ENCODE peak calls at places on chromosome 20, in six cellular contexts. Y is HAP-1, C is heart right ventricle, A is fibroblast of lung, M is tibial artery, R is mucosa of descending colon. F is an unnamed sample.

GRCh38 chr20:13449868-13450441 is 188.8 kb downstream of the TASP1 start:
- DNase-seq in Y (no peak), C (no peak), A (peak; percentile 9), M (no peak), R (no peak), F (no peak)

GRCh38 chr20:23152308-23152892 is 66.3 kb upstream of the CD93 start:
- DNase-seq in Y (no peak), C (peak; percentile 89), A (peak; percentile 72), M (peak; percentile 91), R (no peak), F (no peak)

GRCh38 chr20:63889241-63890200 is 5.4 kb upstream of the DNAJC5 start:
- DNase-seq in Y (no peak), C (no peak), A (no peak), M (no peak), R (no peak), F (no peak)

GRCh38 chr20:7758436-7758835 is 181.8 kb downstream of the HAO1 start:
- DNase-seq in Y (no peak), C (no peak), A (peak; percentile 92), M (no peak), R (no peak), F (no peak)

GRCh38 chr20:59816146-59816743 is 117.2 kb downstream of the SYCP2 start:
- DNase-seq in Y (no peak), C (no peak), A (no peak), M (no peak), R (no peak), F (no peak)

GRCh38 chr20:62287759-62288534 is 14.8 kb upstream of the ADRM1 start:
- DNase-seq in Y (no peak), C (no peak), A (no peak), M (no peak), R (no peak), F (no peak)

GRCh38 chr20:44402391-44403193 is 47.1 kb downstream of the HNF4A start:
- DNase-seq in Y (no peak), C (no peak), A (peak; percentile 14), M (no peak), R (no peak), F (no peak)

GRCh38 chr20:62766716-62767115 is 29.6 kb upstream of the MRGBP start:
- DNase-seq in Y (peak; percentile 39), C (no peak), A (no peak), M (no peak), R (peak; percentile 49), F (no peak)

GRCh38 chr20:62303327-62304226 is 780 bp downstream of the ADRM1 start:
- DNase-seq in Y (peak; percentile 43), C (no peak), A (peak; percentile 16), M (no peak), R (no peak), F (no peak)

GRCh38 chr20:46438156-46438750 is 31.8 kb upstream of the ELMO2 start:
- DNase-seq in Y (no peak), C (peak; percentile 5), A (peak; percentile 21), M (no peak), R (no peak), F (no peak)

GRCh38 chr20:59322813-59323469 is 22.5 kb downstream of the EDN3 start:
- DNase-seq in Y (no peak), C (no peak), A (no peak), M (no peak), R (no peak), F (no peak)

GRCh38 chr20:63497946-63498935 is 642 bp downstream of the EEF1A2 start:
- DNase-seq in Y (peak; percentile 75), C (no peak), A (peak; percentile 42), M (no peak), R (no peak), F (no peak)

GRCh38 chr20:23139524-23139923 is 53.4 kb upstream of the CD93 start:
- DNase-seq in Y (no peak), C (no peak), A (no peak), M (peak; percentile 12), R (no peak), F (no peak)

GRCh38 chr20:36337886-36338285 is 31.7 kb downstream of the DLGAP4 start:
- DNase-seq in Y (no peak), C (no peak), A (no peak), M (no peak), R (no peak), F (no peak)

GRCh38 chr20:2140561-2140960 is 38.9 kb downstream of the STK35 start:
- DNase-seq in Y (no peak), C (peak; percentile 80), A (peak; percentile 48), M (peak; percentile 70), R (no peak), F (no peak)

GRCh38 chr20:22449115-22449973 is 135.0 kb downstream of the FOXA2 start:
- DNase-seq in Y (no peak), C (no peak), A (no peak), M (no peak), R (no peak), F (no peak)

GRCh38 chr20:6579824-6580223 is 187.7 kb upstream of the BMP2 start:
- DNase-seq in Y (no peak), C (no peak), A (peak; percentile 39), M (no peak), R (no peak), F (no peak)

GRCh38 chr20:24547967-24548366 is 78.5 kb downstream of the SYNDIG1 start:
- DNase-seq in Y (no peak), C (no peak), A (no peak), M (no peak), R (no peak), F (no peak)

DNA sequence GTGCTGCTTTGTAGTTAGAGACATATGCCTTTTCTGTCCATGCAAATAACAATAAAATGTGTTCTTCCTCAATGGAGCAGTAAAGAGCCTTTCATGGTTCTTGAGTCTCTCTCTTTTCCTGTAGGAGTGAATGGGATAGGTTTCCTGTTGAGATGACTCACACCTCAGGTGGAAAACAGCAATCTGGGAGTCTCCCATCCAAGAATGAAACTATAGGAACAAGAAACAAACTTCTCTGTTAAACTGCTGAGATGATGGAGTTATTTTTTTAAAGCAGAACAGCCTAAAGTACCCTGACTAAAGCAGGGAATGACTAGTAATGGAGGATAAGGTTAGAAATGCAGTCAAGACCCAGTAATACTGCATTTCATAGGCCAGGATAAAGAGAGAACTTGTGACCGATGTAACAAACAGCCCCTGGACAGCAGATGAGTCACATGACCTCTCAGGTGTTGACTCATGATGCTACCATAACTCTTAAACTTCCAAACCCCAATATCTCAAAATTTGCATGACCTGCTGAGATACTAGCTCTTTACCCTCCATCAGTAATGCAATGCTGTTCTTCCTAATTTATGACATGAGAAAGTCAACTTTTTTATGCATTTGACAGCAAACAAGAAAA is 548.9 kb downstream of the CBLN4 start:
- DNase-seq in Y (no peak), C (no peak), A (no peak), M (no peak), R (no peak), F (no peak)
- H3K9me3 ChIP-seq in Y (no peaks in the 10 kb centered on the region), C (no peaks in the 10 kb centered on the region), A (no peaks in the 10 kb centered on the region), M (no peaks in the 10 kb centered on the region), R (no peaks in the 10 kb centered on the region), F (no peaks in the 10 kb centered on the region)

DNA sequence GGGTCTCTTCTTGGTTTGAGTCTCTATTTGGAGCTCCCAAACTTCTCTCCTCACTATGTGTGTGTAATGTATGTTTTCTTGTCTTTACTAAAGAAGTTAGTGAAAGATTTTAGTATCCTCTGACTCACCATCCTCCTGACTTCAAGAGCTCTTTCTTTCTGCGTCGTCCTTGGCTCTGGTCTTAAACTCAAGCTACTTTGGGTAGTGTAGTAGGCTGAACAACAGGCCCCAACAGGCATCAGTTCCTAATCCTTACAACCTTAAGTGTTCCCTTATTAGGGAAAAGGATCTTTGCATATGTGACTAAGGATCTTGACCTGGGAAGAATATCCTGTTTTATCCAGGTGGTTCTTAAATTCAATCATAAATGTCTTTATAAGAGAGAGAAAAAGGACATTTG is 810.2 kb downstream of the MAFB start:
- DNase-seq in Y (no peak), C (no peak), A (peak; percentile 62), M (no peak), R (no peak), F (no peak)
- H3K9me3 ChIP-seq in Y (no peaks in the 10 kb centered on the region), C (peaks cover 5% of the 10 kb centered on the region), A (no peaks in the 10 kb centered on the region), M (no peaks in the 10 kb centered on the region), R (no peaks in the 10 kb centered on the region), F (no peaks in the 10 kb centered on the region)

DNA sequence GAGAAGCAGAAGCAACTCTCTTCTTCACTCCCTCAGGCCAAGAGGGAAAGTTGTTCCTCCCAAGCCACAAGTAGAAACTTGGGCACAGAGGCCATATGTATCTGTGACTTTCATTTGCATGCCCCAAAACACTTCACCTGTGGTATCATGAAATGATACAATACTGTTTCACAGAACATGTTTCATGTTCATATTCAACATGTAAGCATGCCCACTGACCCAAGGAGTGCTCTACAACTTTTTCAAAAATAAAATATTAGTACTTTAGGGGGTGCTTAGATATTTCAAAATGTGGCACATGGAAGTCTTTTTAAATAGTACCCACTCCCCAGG is 683.4 kb downstream of the KIF16B start:
- DNase-seq in Y (no peak), C (no peak), A (no peak), M (no peak), R (no peak), F (no peak)
- H3K9me3 ChIP-seq in Y (no peaks in the 10 kb centered on the region), C (no peaks in the 10 kb centered on the region), A (no peaks in the 10 kb centered on the region), M (no peaks in the 10 kb centered on the region), R (no peaks in the 10 kb centered on the region), F (no peaks in the 10 kb centered on the region)

DNA sequence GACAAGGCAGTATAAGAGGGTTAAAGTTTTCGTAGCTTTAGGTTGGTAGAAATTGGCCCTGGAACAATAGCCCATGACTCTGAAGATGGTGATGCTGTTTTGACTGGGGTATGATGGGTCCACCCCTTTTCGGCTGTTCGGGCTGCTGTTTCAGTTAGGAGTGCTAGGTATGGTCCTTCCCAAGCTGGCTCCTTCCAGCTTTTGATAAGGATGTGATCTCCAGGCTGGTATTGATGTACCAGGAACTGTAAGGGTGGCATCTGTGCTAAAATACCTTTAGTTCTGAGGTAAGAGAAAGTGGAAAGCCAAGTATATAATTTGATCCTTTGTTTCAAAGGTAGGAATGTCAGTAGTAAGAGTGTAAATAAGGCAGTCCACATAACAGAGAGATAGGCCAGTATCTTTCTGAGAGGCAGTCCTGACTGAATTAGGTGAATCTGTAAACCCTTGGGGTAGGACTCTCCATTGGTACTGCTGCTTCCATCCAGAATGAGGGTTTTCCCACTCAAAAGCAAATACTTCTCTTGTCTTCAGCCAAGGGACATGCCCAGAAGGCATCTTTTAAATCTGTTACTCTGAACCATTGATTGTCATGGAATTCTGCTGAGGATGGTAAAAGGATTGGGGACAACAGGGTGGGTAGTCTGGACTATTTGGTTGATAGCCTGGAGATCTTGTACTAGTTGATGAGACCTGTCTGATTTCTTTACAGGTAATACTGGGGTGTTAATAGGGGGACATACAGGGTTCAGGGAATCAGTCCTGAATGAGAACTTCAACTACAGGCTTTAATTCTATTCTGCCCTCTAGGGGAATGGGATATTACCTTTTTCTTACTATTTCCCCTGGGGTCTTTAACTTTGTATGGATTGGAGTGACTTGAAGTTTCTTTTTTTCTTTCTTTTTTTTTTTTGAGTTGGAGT is 6.1 kb upstream of the ZNFX1 start:
- DNase-seq in Y (peak; percentile 29), C (no peak), A (no peak), M (no peak), R (no peak), F (no peak)
- H3K9me3 ChIP-seq in Y (peaks cover 17% of the 10 kb centered on the region), C (peaks cover 33% of the 10 kb centered on the region), A (peaks cover 16% of the 10 kb centered on the region), M (peaks cover 29% of the 10 kb centered on the region), R (peaks cover 79% of the 10 kb centered on the region), F (peaks cover 83% of the 10 kb centered on the region)

GRCh38 chr20:55782861-55783260 is 222.5 kb downstream of the CBLN4 start:
- DNase-seq in Y (no peak), C (no peak), A (no peak), M (no peak), R (no peak), F (no peak)
- H3K9me3 ChIP-seq in Y (peaks cover 2% of the 10 kb centered on the region), C (no peaks in the 10 kb centered on the region), A (no peaks in the 10 kb centered on the region), M (no peaks in the 10 kb centered on the region), R (no peaks in the 10 kb centered on the region), F (no peaks in the 10 kb centered on the region)

F was measured in T-helper 17 cell.